ENCODE peak calls at places on chromosome 2, in ten cellular contexts. K is HTR-8/SVneo, R is neuronal stem cell, I is HCT116, U is upper lobe of left lung, L is SW480, X is endothelial cell, Y is Karpas-422, V is D341Med, H is NCI-H1092. O is an unnamed sample.
A peak's percentile ranks its signal among the peaks of the same experiment; 100 is the strongest.

GRCh38 chr2:15797946-15798281 is 142.4 kb upstream of the MYCN start:
- DNase-seq in U (no peak), I (no peak), H (no peak), X (no peak), L (no peak), V (no peak), K (no peak), Y (no peak), R (no peak), O (no peak)

GRCh38 chr2:149451417-149452165 is 121.2 kb downstream of the LYPD6 start:
- DNase-seq in I (no peak), V (no peak), K (no peak), X (no peak), R (no peak), Y (peak; percentile 42), U (no peak), H (no peak), L (no peak), O (no peak)

GRCh38 chr2:187956906-187957534 is 334.7 kb upstream of the GULP1 start:
- DNase-seq in L (no peak), X (no peak), V (no peak), Y (no peak), R (no peak), I (no peak), H (no peak), K (no peak), U (no peak), O (no peak)

GRCh38 chr2:235343869-235344268 is 150.0 kb upstream of the AGAP1 start:
- DNase-seq in H (no peak), Y (no peak), X (no peak), U (peak; percentile 39), V (no peak), I (no peak), R (no peak), K (no peak), L (no peak), O (no peak)

GRCh38 chr2:105847056-105847455 is 102.3 kb downstream of the NCK2 start:
- DNase-seq in X (no peak), Y (no peak), U (no peak), H (no peak), L (no peak), K (no peak), I (no peak), R (no peak), V (no peak), O (no peak)

GRCh38 chr2:189681203-189681602 is 6.7 kb downstream of the ANKAR start:
- DNase-seq in K (no peak), U (no peak), R (no peak), L (no peak), X (no peak), Y (no peak), I (no peak), V (no peak), H (no peak), O (no peak)

GRCh38 chr2:186437719-186438118 is 48.3 kb upstream of the ZC3H15 start:
- DNase-seq in L (no peak), R (no peak), Y (no peak), U (no peak), H (no peak), I (no peak), X (no peak), K (no peak), V (no peak), O (no peak)

GRCh38 chr2:166831930-166832329 is 56.4 kb upstream of the XIRP2 start:
- DNase-seq in U (no peak), L (peak; percentile 2), X (no peak), Y (no peak), V (no peak), K (no peak), H (no peak), R (no peak), I (no peak), O (no peak)

GRCh38 chr2:128949360-128949759 is 630.7 kb upstream of the HS6ST1 start:
- DNase-seq in V (no peak), U (no peak), X (no peak), H (no peak), R (no peak), I (no peak), Y (no peak), L (peak; percentile 94), K (no peak), O (no peak)

GRCh38 chr2:202750778-202751427 is 116.1 kb downstream of the FAM117B start:
- DNase-seq in H (no peak), R (no peak), L (no peak), I (no peak), X (no peak), V (no peak), U (no peak), K (no peak), Y (peak; percentile 41), O (no peak)

GRCh38 chr2:99545066-99545465 is 55.2 kb upstream of the REV1 start:
- DNase-seq in X (no peak), U (no peak), R (no peak), K (no peak), H (no peak), Y (no peak), I (no peak), L (no peak), V (no peak), O (no peak)

O was measured in GF-D8.